ENCODE peak calls at places on chromosomes 11 and 22, in eight cellular contexts. One of them, this sample, is unnamed.

GRCh38 chr11:124670732-124671131 is 2.8 kb downstream of the SIAE start:
- DNase-seq in IMR-90: peak
- DNase-seq in NAMALWA: peak
- DNase-seq in SK-N-SH: no peak
- DNase-seq in T-helper 9 cell: no peak
- DNase-seq in stimulated activated CD4-positive, alpha-beta T cell treated with anti-CD3 and anti-CD28 coated beads, Interleukin-1b, Interleukin-23, amount 100 ng/mL, for 1 hour: no peak
- DNase-seq in HTR-8/SVneo: no peak
- DNase-seq in iris pigment epithelial cell: peak
- DNase-seq in this sample: no peak

GRCh38 chr11:73260127-73260457 is 12.0 kb upstream of the P2RY6 start:
- DNase-seq in T-helper 9 cell: no peak
- DNase-seq in SK-N-SH: no peak
- DNase-seq in iris pigment epithelial cell: no peak
- DNase-seq in stimulated activated CD4-positive, alpha-beta T cell treated with anti-CD3 and anti-CD28 coated beads, Interleukin-1b, Interleukin-23, amount 100 ng/mL, for 1 hour: no peak
- DNase-seq in IMR-90: no peak
- DNase-seq in NAMALWA: no peak
- DNase-seq in HTR-8/SVneo: no peak
- DNase-seq in this sample: no peak

GRCh38 chr11:134476435-134477021 is 64.5 kb upstream of the B3GAT1 start:
- DNase-seq in SK-N-SH: no peak
- DNase-seq in NAMALWA: no peak
- DNase-seq in T-helper 9 cell: no peak
- DNase-seq in iris pigment epithelial cell: no peak
- DNase-seq in HTR-8/SVneo: no peak
- DNase-seq in IMR-90: no peak
- DNase-seq in stimulated activated CD4-positive, alpha-beta T cell treated with anti-CD3 and anti-CD28 coated beads, Interleukin-1b, Interleukin-23, amount 100 ng/mL, for 1 hour: no peak
- DNase-seq in this sample: no peak

GRCh38 chr11:119481667-119482400 is 58.9 kb upstream of the THY1 start:
- DNase-seq in NAMALWA: no peak
- DNase-seq in SK-N-SH: no peak
- DNase-seq in stimulated activated CD4-positive, alpha-beta T cell treated with anti-CD3 and anti-CD28 coated beads, Interleukin-1b, Interleukin-23, amount 100 ng/mL, for 1 hour: no peak
- DNase-seq in iris pigment epithelial cell: no peak
- DNase-seq in T-helper 9 cell: no peak
- DNase-seq in HTR-8/SVneo: no peak
- DNase-seq in IMR-90: no peak
- DNase-seq in this sample: peak

GRCh38 chr22:23549198-23549595 is 30.9 kb downstream of the IGLL1 start:
- DNase-seq in NAMALWA: no peak
- DNase-seq in stimulated activated CD4-positive, alpha-beta T cell treated with anti-CD3 and anti-CD28 coated beads, Interleukin-1b, Interleukin-23, amount 100 ng/mL, for 1 hour: no peak
- DNase-seq in iris pigment epithelial cell: no peak
- DNase-seq in IMR-90: no peak
- DNase-seq in T-helper 9 cell: no peak
- DNase-seq in HTR-8/SVneo: no peak
- DNase-seq in SK-N-SH: no peak
- DNase-seq in this sample: no peak

GRCh38 chr11:115222218-115222862 is 281.9 kb downstream of the CADM1 start:
- DNase-seq in T-helper 9 cell: no peak
- DNase-seq in IMR-90: peak
- DNase-seq in SK-N-SH: no peak
- DNase-seq in NAMALWA: peak
- DNase-seq in iris pigment epithelial cell: peak
- DNase-seq in HTR-8/SVneo: peak
- DNase-seq in stimulated activated CD4-positive, alpha-beta T cell treated with anti-CD3 and anti-CD28 coated beads, Interleukin-1b, Interleukin-23, amount 100 ng/mL, for 1 hour: no peak
- DNase-seq in this sample: no peak

GRCh38 chr11:11478687-11479086 is 125.6 kb upstream of the CSNK2A3 start:
- DNase-seq in SK-N-SH: no peak
- DNase-seq in T-helper 9 cell: no peak
- DNase-seq in IMR-90: no peak
- DNase-seq in NAMALWA: no peak
- DNase-seq in stimulated activated CD4-positive, alpha-beta T cell treated with anti-CD3 and anti-CD28 coated beads, Interleukin-1b, Interleukin-23, amount 100 ng/mL, for 1 hour: no peak
- DNase-seq in HTR-8/SVneo: no peak
- DNase-seq in iris pigment epithelial cell: no peak
- DNase-seq in this sample: no peak

GRCh38 chr22:38203090-38203810 is 1.5 kb downstream of the MAFF start:
- DNase-seq in iris pigment epithelial cell: no peak
- DNase-seq in T-helper 9 cell: no peak
- DNase-seq in HTR-8/SVneo: no peak
- DNase-seq in IMR-90: peak
- DNase-seq in SK-N-SH: peak
- DNase-seq in NAMALWA: no peak
- DNase-seq in stimulated activated CD4-positive, alpha-beta T cell treated with anti-CD3 and anti-CD28 coated beads, Interleukin-1b, Interleukin-23, amount 100 ng/mL, for 1 hour: no peak
- DNase-seq in this sample: no peak

GRCh38 chr11:71489311-71490043 is 36.5 kb downstream of the NADSYN1 start:
- DNase-seq in stimulated activated CD4-positive, alpha-beta T cell treated with anti-CD3 and anti-CD28 coated beads, Interleukin-1b, Interleukin-23, amount 100 ng/mL, for 1 hour: peak
- DNase-seq in T-helper 9 cell: no peak
- DNase-seq in IMR-90: peak
- DNase-seq in SK-N-SH: no peak
- DNase-seq in HTR-8/SVneo: peak
- DNase-seq in iris pigment epithelial cell: peak
- DNase-seq in NAMALWA: no peak
- DNase-seq in this sample: no peak

GRCh38 chr11:134660416-134660815 is 248.4 kb upstream of the B3GAT1 start:
- DNase-seq in SK-N-SH: no peak
- DNase-seq in NAMALWA: no peak
- DNase-seq in stimulated activated CD4-positive, alpha-beta T cell treated with anti-CD3 and anti-CD28 coated beads, Interleukin-1b, Interleukin-23, amount 100 ng/mL, for 1 hour: no peak
- DNase-seq in iris pigment epithelial cell: no peak
- DNase-seq in IMR-90: no peak
- DNase-seq in T-helper 9 cell: no peak
- DNase-seq in HTR-8/SVneo: no peak
- DNase-seq in this sample: no peak

GRCh38 chr22:30026751-30027150 is 53.5 kb upstream of the HORMAD2 start:
- DNase-seq in T-helper 9 cell: no peak
- DNase-seq in IMR-90: no peak
- DNase-seq in iris pigment epithelial cell: no peak
- DNase-seq in NAMALWA: no peak
- DNase-seq in stimulated activated CD4-positive, alpha-beta T cell treated with anti-CD3 and anti-CD28 coated beads, Interleukin-1b, Interleukin-23, amount 100 ng/mL, for 1 hour: no peak
- DNase-seq in SK-N-SH: no peak
- DNase-seq in HTR-8/SVneo: no peak
- DNase-seq in this sample: no peak

GRCh38 chr11:120230433-120231071 is 9.4 kb upstream of the POU2F3 start:
- DNase-seq in iris pigment epithelial cell: no peak
- DNase-seq in SK-N-SH: no peak
- DNase-seq in stimulated activated CD4-positive, alpha-beta T cell treated with anti-CD3 and anti-CD28 coated beads, Interleukin-1b, Interleukin-23, amount 100 ng/mL, for 1 hour: no peak
- DNase-seq in HTR-8/SVneo: no peak
- DNase-seq in NAMALWA: no peak
- DNase-seq in T-helper 9 cell: no peak
- DNase-seq in IMR-90: no peak
- DNase-seq in this sample: no peak

This sample was measured in uterus.